ENCODE peak calls at places on chromosomes 11 and 22, in nine cellular contexts. One of them, this sample, is unnamed.

GRCh38 chr11:6856871-6857270 is 6.0 kb upstream of the OR10A2 start:
- DNase-seq in left cardiac atrium: no peak
- DNase-seq in Calu3: no peak
- DNase-seq in NCI-H748 treated with DMSO at 0.1 percent for 48 hours: no peak
- DNase-seq in AG09309: no peak
- DNase-seq in T-helper 1 cell: peak
- DNase-seq in activated T-cell treated with anti-CD3 and anti-CD28 coated beads, Interleukin-2, amount 50 U/mL, for 72 hours: no peak
- DNase-seq in EL: peak
- DNase-seq in activated CD8-positive, alpha-beta memory T cell treated with anti-CD3 and anti-CD28 coated beads, Interleukin-2, amount 50 U/mL, for 48 hours: no peak
- DNase-seq in this sample: no peak

GRCh38 chr11:35347921-35348331 is 71.4 kb downstream of the SLC1A2 start:
- DNase-seq in Calu3: no peak
- DNase-seq in activated T-cell treated with anti-CD3 and anti-CD28 coated beads, Interleukin-2, amount 50 U/mL, for 72 hours: no peak
- DNase-seq in T-helper 1 cell: no peak
- DNase-seq in AG09309: peak
- DNase-seq in activated CD8-positive, alpha-beta memory T cell treated with anti-CD3 and anti-CD28 coated beads, Interleukin-2, amount 50 U/mL, for 48 hours: no peak
- DNase-seq in EL: peak
- DNase-seq in left cardiac atrium: no peak
- DNase-seq in NCI-H748 treated with DMSO at 0.1 percent for 48 hours: no peak
- DNase-seq in this sample: peak

GRCh38 chr11:2932850-2933251 is 3.6 kb upstream of the PHLDA2 start:
- DNase-seq in activated CD8-positive, alpha-beta memory T cell treated with anti-CD3 and anti-CD28 coated beads, Interleukin-2, amount 50 U/mL, for 48 hours: no peak
- DNase-seq in EL: peak
- DNase-seq in left cardiac atrium: no peak
- DNase-seq in AG09309: no peak
- DNase-seq in NCI-H748 treated with DMSO at 0.1 percent for 48 hours: no peak
- DNase-seq in activated T-cell treated with anti-CD3 and anti-CD28 coated beads, Interleukin-2, amount 50 U/mL, for 72 hours: peak
- DNase-seq in T-helper 1 cell: no peak
- DNase-seq in Calu3: peak
- DNase-seq in this sample: peak

GRCh38 chr22:44023404-44024287 is 456 bp upstream of the PARVB start:
- DNase-seq in T-helper 1 cell: peak
- DNase-seq in left cardiac atrium: peak
- DNase-seq in AG09309: no peak
- DNase-seq in NCI-H748 treated with DMSO at 0.1 percent for 48 hours: no peak
- DNase-seq in EL: peak
- DNase-seq in activated T-cell treated with anti-CD3 and anti-CD28 coated beads, Interleukin-2, amount 50 U/mL, for 72 hours: peak
- DNase-seq in activated CD8-positive, alpha-beta memory T cell treated with anti-CD3 and anti-CD28 coated beads, Interleukin-2, amount 50 U/mL, for 48 hours: peak
- DNase-seq in Calu3: peak
- DNase-seq in this sample: no peak

GRCh38 chr11:68831124-68831523 is 10.6 kb downstream of the CPT1A start:
- DNase-seq in activated T-cell treated with anti-CD3 and anti-CD28 coated beads, Interleukin-2, amount 50 U/mL, for 72 hours: no peak
- DNase-seq in activated CD8-positive, alpha-beta memory T cell treated with anti-CD3 and anti-CD28 coated beads, Interleukin-2, amount 50 U/mL, for 48 hours: no peak
- DNase-seq in T-helper 1 cell: no peak
- DNase-seq in AG09309: no peak
- DNase-seq in Calu3: no peak
- DNase-seq in left cardiac atrium: no peak
- DNase-seq in EL: no peak
- DNase-seq in NCI-H748 treated with DMSO at 0.1 percent for 48 hours: no peak
- DNase-seq in this sample: no peak

GRCh38 chr11:62552931-62553838 is 6.6 kb upstream of the AHNAK start:
- DNase-seq in EL: peak
- DNase-seq in left cardiac atrium: peak
- DNase-seq in Calu3: peak
- DNase-seq in AG09309: peak
- DNase-seq in NCI-H748 treated with DMSO at 0.1 percent for 48 hours: no peak
- DNase-seq in activated CD8-positive, alpha-beta memory T cell treated with anti-CD3 and anti-CD28 coated beads, Interleukin-2, amount 50 U/mL, for 48 hours: peak
- DNase-seq in activated T-cell treated with anti-CD3 and anti-CD28 coated beads, Interleukin-2, amount 50 U/mL, for 72 hours: peak
- DNase-seq in T-helper 1 cell: peak
- DNase-seq in this sample: peak

GRCh38 chr11:10628506-10629236 is 60.2 kb upstream of the LYVE1 start:
- DNase-seq in NCI-H748 treated with DMSO at 0.1 percent for 48 hours: no peak
- DNase-seq in left cardiac atrium: no peak
- DNase-seq in activated T-cell treated with anti-CD3 and anti-CD28 coated beads, Interleukin-2, amount 50 U/mL, for 72 hours: no peak
- DNase-seq in AG09309: no peak
- DNase-seq in activated CD8-positive, alpha-beta memory T cell treated with anti-CD3 and anti-CD28 coated beads, Interleukin-2, amount 50 U/mL, for 48 hours: no peak
- DNase-seq in Calu3: no peak
- DNase-seq in EL: no peak
- DNase-seq in T-helper 1 cell: peak
- DNase-seq in this sample: no peak

GRCh38 chr11:130653838-130654601 is 205.6 kb downstream of the ADAMTS15 start:
- DNase-seq in EL: no peak
- DNase-seq in AG09309: no peak
- DNase-seq in T-helper 1 cell: no peak
- DNase-seq in left cardiac atrium: peak
- DNase-seq in activated T-cell treated with anti-CD3 and anti-CD28 coated beads, Interleukin-2, amount 50 U/mL, for 72 hours: no peak
- DNase-seq in activated CD8-positive, alpha-beta memory T cell treated with anti-CD3 and anti-CD28 coated beads, Interleukin-2, amount 50 U/mL, for 48 hours: no peak
- DNase-seq in NCI-H748 treated with DMSO at 0.1 percent for 48 hours: no peak
- DNase-seq in Calu3: peak
- DNase-seq in this sample: no peak

GRCh38 chr11:19345848-19346681 is 105.3 kb upstream of the E2F8 start:
- DNase-seq in T-helper 1 cell: no peak
- DNase-seq in left cardiac atrium: peak
- DNase-seq in EL: peak
- DNase-seq in activated CD8-positive, alpha-beta memory T cell treated with anti-CD3 and anti-CD28 coated beads, Interleukin-2, amount 50 U/mL, for 48 hours: no peak
- DNase-seq in AG09309: no peak
- DNase-seq in Calu3: peak
- DNase-seq in NCI-H748 treated with DMSO at 0.1 percent for 48 hours: peak
- DNase-seq in activated T-cell treated with anti-CD3 and anti-CD28 coated beads, Interleukin-2, amount 50 U/mL, for 72 hours: no peak
- DNase-seq in this sample: no peak

GRCh38 chr11:12079726-12080556 is 30.4 kb upstream of the MICAL2 start:
- DNase-seq in NCI-H748 treated with DMSO at 0.1 percent for 48 hours: no peak
- DNase-seq in T-helper 1 cell: no peak
- DNase-seq in activated T-cell treated with anti-CD3 and anti-CD28 coated beads, Interleukin-2, amount 50 U/mL, for 72 hours: no peak
- DNase-seq in activated CD8-positive, alpha-beta memory T cell treated with anti-CD3 and anti-CD28 coated beads, Interleukin-2, amount 50 U/mL, for 48 hours: no peak
- DNase-seq in AG09309: peak
- DNase-seq in left cardiac atrium: peak
- DNase-seq in Calu3: peak
- DNase-seq in EL: peak
- DNase-seq in this sample: peak